ENCODE peak calls at places on chromosomes 12 and 14, in six cellular contexts. One of them, this sample, is unnamed.

GRCh38 chr12:6953417-6954315 is 2.5 kb downstream of the PTPN6 start:
- DNase-seq in H1: no peak
- DNase-seq in mesendoderm: no peak
- DNase-seq in trophoblast cell: no peak
- DNase-seq in IMR-90: no peak
- DNase-seq in neuronal stem cell: no peak
- DNase-seq in this sample: no peak

GRCh38 chr14:22332671-22333407 is 256.2 kb downstream of the DAD1 start:
- DNase-seq in neuronal stem cell: no peak
- DNase-seq in H1: no peak
- DNase-seq in trophoblast cell: no peak
- DNase-seq in mesendoderm: no peak
- DNase-seq in IMR-90: no peak
- DNase-seq in this sample: no peak

GRCh38 chr12:68899251-68899771 is 33.7 kb downstream of the CPM start:
- DNase-seq in neuronal stem cell: no peak
- DNase-seq in mesendoderm: peak; percentile 19
- DNase-seq in IMR-90: peak; percentile 59
- DNase-seq in H1: no peak
- DNase-seq in trophoblast cell: no peak
- DNase-seq in this sample: no peak

GRCh38 chr14:71117839-71118743 is 210.8 kb downstream of the PCNX1 start:
- DNase-seq in trophoblast cell: peak; percentile 62
- DNase-seq in neuronal stem cell: no peak
- DNase-seq in IMR-90: peak; percentile 78
- DNase-seq in H1: no peak
- DNase-seq in mesendoderm: peak; percentile 83
- DNase-seq in this sample: no peak

GRCh38 chr14:50853891-50854290 is 18.0 kb upstream of the ABHD12B start:
- DNase-seq in neuronal stem cell: no peak
- DNase-seq in H1: no peak
- DNase-seq in trophoblast cell: peak; percentile 43
- DNase-seq in IMR-90: no peak
- DNase-seq in mesendoderm: no peak
- DNase-seq in this sample: no peak

GRCh38 chr12:12992418-12993175 is 7.5 kb downstream of the HEBP1 start:
- DNase-seq in IMR-90: peak; percentile 98
- DNase-seq in neuronal stem cell: no peak
- DNase-seq in H1: no peak
- DNase-seq in trophoblast cell: no peak
- DNase-seq in mesendoderm: peak; percentile 51
- DNase-seq in this sample: no peak

GRCh38 chr12:130199536-130200390 is 37.5 kb downstream of the FZD10 start:
- DNase-seq in H1: no peak
- DNase-seq in mesendoderm: no peak
- DNase-seq in trophoblast cell: no peak
- DNase-seq in neuronal stem cell: no peak
- DNase-seq in IMR-90: no peak
- DNase-seq in this sample: no peak

GRCh38 chr12:93244514-93245077 is 133.1 kb upstream of the NUDT4 start:
- DNase-seq in IMR-90: no peak
- DNase-seq in trophoblast cell: no peak
- DNase-seq in neuronal stem cell: no peak
- DNase-seq in mesendoderm: no peak
- DNase-seq in H1: no peak
- DNase-seq in this sample: no peak

GRCh38 chr14:22887260-22887989 is 4.4 kb downstream of the REM2 start:
- DNase-seq in IMR-90: peak; percentile 75
- DNase-seq in neuronal stem cell: peak; percentile 76
- DNase-seq in H1: no peak
- DNase-seq in trophoblast cell: peak; percentile 73
- DNase-seq in mesendoderm: peak; percentile 98
- DNase-seq in this sample: peak; percentile 83

DNA sequence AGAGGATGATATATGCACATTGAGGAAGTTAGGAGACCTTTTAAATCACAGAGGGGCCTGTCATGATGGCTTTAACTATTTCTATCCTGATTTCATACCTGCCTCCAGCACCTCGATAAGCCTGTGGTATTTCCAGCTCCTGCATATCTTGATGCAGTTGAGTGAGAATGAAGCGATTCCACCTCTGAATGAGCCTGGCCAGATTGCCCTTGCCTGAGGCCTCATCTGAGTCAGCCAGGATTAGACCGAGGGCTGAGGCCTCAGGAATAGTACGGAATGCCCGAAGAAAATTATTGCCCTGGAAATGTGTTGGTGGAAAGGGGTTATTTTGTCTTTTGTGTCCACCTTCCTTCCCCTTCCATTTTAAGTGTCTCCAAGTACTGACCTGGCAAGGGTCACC is 8.4 kb upstream of the CNPY2 start:
- DNase-seq in IMR-90: no peak
- DNase-seq in H1: no peak
- DNase-seq in neuronal stem cell: no peak
- DNase-seq in mesendoderm: no peak
- DNase-seq in trophoblast cell: peak; percentile 79
- DNase-seq in this sample: no peak
- H3K79me1 ChIP-seq in IMR-90: no peaks in the 10 kb centered on the region
- H3K79me1 ChIP-seq in H1: no peaks in the 10 kb centered on the region
- H3K79me1 ChIP-seq in neuronal stem cell: no peaks in the 10 kb centered on the region
- H3K79me1 ChIP-seq in mesendoderm: no peaks in the 10 kb centered on the region
- H3K79me1 ChIP-seq in trophoblast cell: no peaks in the 10 kb centered on the region
- H3K79me1 ChIP-seq in this sample: no peaks in the 10 kb centered on the region

GRCh38 chr12:49034287-49034622 is 15.7 kb upstream of the PRKAG1 start:
- DNase-seq in mesendoderm: no peak
- DNase-seq in H1: no peak
- DNase-seq in IMR-90: no peak
- DNase-seq in neuronal stem cell: no peak
- DNase-seq in trophoblast cell: no peak
- DNase-seq in this sample: no peak

GRCh38 chr12:49032679-49033447 is 14.3 kb upstream of the PRKAG1 start:
- DNase-seq in trophoblast cell: no peak
- DNase-seq in IMR-90: no peak
- DNase-seq in mesendoderm: no peak
- DNase-seq in neuronal stem cell: no peak
- DNase-seq in H1: no peak
- DNase-seq in this sample: no peak

GRCh38 chr12:49032276-49032675 is 13.7 kb upstream of the PRKAG1 start:
- DNase-seq in mesendoderm: no peak
- DNase-seq in trophoblast cell: no peak
- DNase-seq in neuronal stem cell: no peak
- DNase-seq in IMR-90: no peak
- DNase-seq in H1: no peak
- DNase-seq in this sample: no peak

GRCh38 chr12:49031573-49032161 is 13.1 kb upstream of the PRKAG1 start:
- DNase-seq in H1: no peak
- DNase-seq in mesendoderm: no peak
- DNase-seq in neuronal stem cell: no peak
- DNase-seq in trophoblast cell: no peak
- DNase-seq in IMR-90: no peak
- DNase-seq in this sample: no peak

GRCh38 chr12:49033611-49034286 is 15.2 kb upstream of the PRKAG1 start:
- DNase-seq in IMR-90: no peak
- DNase-seq in neuronal stem cell: no peak
- DNase-seq in H1: no peak
- DNase-seq in trophoblast cell: no peak
- DNase-seq in mesendoderm: no peak
- DNase-seq in this sample: no peak
- H3K79me1 ChIP-seq in IMR-90: peaks cover 62% of the 10 kb centered on the region
- H3K79me1 ChIP-seq in neuronal stem cell: peaks cover 17% of the 10 kb centered on the region
- H3K79me1 ChIP-seq in H1: no peaks in the 10 kb centered on the region
- H3K79me1 ChIP-seq in trophoblast cell: no peaks in the 10 kb centered on the region
- H3K79me1 ChIP-seq in mesendoderm: peaks cover 2% of the 10 kb centered on the region
- H3K79me1 ChIP-seq in this sample: no peaks in the 10 kb centered on the region

GRCh38 chr14:104778694-104779331 is 16.7 kb downstream of the AKT1 start:
- DNase-seq in trophoblast cell: no peak
- DNase-seq in H1: no peak
- DNase-seq in IMR-90: no peak
- DNase-seq in neuronal stem cell: no peak
- DNase-seq in mesendoderm: peak; percentile 27
- DNase-seq in this sample: no peak
- H3K79me1 ChIP-seq in trophoblast cell: no peaks in the 10 kb centered on the region
- H3K79me1 ChIP-seq in H1: no peaks in the 10 kb centered on the region
- H3K79me1 ChIP-seq in IMR-90: peaks cover 43% of the 10 kb centered on the region
- H3K79me1 ChIP-seq in neuronal stem cell: peaks cover 10% of the 10 kb centered on the region
- H3K79me1 ChIP-seq in mesendoderm: no peaks in the 10 kb centered on the region
- H3K79me1 ChIP-seq in this sample: no peaks in the 10 kb centered on the region

GRCh38 chr12:47790676-47791350 is 17.8 kb downstream of the SLC48A1 start:
- DNase-seq in IMR-90: no peak
- DNase-seq in mesendoderm: no peak
- DNase-seq in neuronal stem cell: no peak
- DNase-seq in trophoblast cell: no peak
- DNase-seq in H1: no peak
- DNase-seq in this sample: no peak
- H3K79me1 ChIP-seq in IMR-90: peaks cover 36% of the 10 kb centered on the region
- H3K79me1 ChIP-seq in mesendoderm: no peaks in the 10 kb centered on the region
- H3K79me1 ChIP-seq in neuronal stem cell: no peaks in the 10 kb centered on the region
- H3K79me1 ChIP-seq in trophoblast cell: no peaks in the 10 kb centered on the region
- H3K79me1 ChIP-seq in H1: peaks cover 2% of the 10 kb centered on the region
- H3K79me1 ChIP-seq in this sample: no peaks in the 10 kb centered on the region

GRCh38 chr12:3148366-3149000 is 71.3 kb downstream of the TSPAN9 start:
- DNase-seq in mesendoderm: no peak
- DNase-seq in trophoblast cell: no peak
- DNase-seq in neuronal stem cell: no peak
- DNase-seq in H1: no peak
- DNase-seq in IMR-90: peak; percentile 25
- DNase-seq in this sample: no peak

GRCh38 chr12:3149505-3150307 is 72.5 kb downstream of the TSPAN9 start:
- DNase-seq in trophoblast cell: no peak
- DNase-seq in IMR-90: no peak
- DNase-seq in neuronal stem cell: no peak
- DNase-seq in mesendoderm: no peak
- DNase-seq in H1: no peak
- DNase-seq in this sample: no peak

GRCh38 chr12:3145036-3145435 is 67.9 kb downstream of the TSPAN9 start:
- DNase-seq in neuronal stem cell: no peak
- DNase-seq in IMR-90: no peak
- DNase-seq in H1: no peak
- DNase-seq in mesendoderm: no peak
- DNase-seq in trophoblast cell: no peak
- DNase-seq in this sample: no peak

GRCh38 chr12:3145546-3146310 is 68.5 kb downstream of the TSPAN9 start:
- DNase-seq in H1: no peak
- DNase-seq in trophoblast cell: no peak
- DNase-seq in mesendoderm: no peak
- DNase-seq in neuronal stem cell: no peak
- DNase-seq in IMR-90: no peak
- DNase-seq in this sample: no peak

DNA sequence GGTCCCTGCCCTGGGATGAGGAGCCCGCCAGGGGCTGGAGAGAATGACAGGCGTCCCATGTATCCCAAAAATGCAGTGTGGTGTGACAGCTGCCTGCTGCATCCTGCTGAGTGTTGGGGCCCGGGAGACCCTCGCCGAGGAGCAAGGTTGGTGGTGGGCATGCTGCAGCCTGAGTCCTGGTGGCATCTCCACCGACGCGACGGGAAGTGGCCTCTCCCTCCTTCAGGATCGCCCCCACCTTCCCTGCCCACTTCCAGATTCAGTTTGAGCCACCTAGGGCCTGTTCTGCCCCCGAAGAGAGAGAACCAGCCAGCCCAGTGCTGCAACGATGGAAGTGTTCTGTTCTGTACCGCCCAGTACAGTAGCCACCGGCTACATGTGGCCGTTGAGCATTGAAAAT is 70.1 kb downstream of the TSPAN9 start:
- DNase-seq in mesendoderm: no peak
- DNase-seq in H1: no peak
- DNase-seq in trophoblast cell: no peak
- DNase-seq in IMR-90: no peak
- DNase-seq in neuronal stem cell: no peak
- DNase-seq in this sample: no peak
- H3K79me1 ChIP-seq in mesendoderm: no peaks in the 10 kb centered on the region
- H3K79me1 ChIP-seq in H1: no peaks in the 10 kb centered on the region
- H3K79me1 ChIP-seq in trophoblast cell: peaks cover 7% of the 10 kb centered on the region
- H3K79me1 ChIP-seq in IMR-90: peaks cover 19% of the 10 kb centered on the region
- H3K79me1 ChIP-seq in neuronal stem cell: peaks cover 2% of the 10 kb centered on the region
- H3K79me1 ChIP-seq in this sample: no peaks in the 10 kb centered on the region

GRCh38 chr14:96066976-96067375 is 27.8 kb downstream of the C14orf132 start:
- DNase-seq in H1: no peak
- DNase-seq in neuronal stem cell: no peak
- DNase-seq in IMR-90: no peak
- DNase-seq in trophoblast cell: no peak
- DNase-seq in mesendoderm: no peak
- DNase-seq in this sample: peak; percentile 22
- H3K79me1 ChIP-seq in H1: peaks cover 9% of the 10 kb centered on the region
- H3K79me1 ChIP-seq in neuronal stem cell: no peaks in the 10 kb centered on the region
- H3K79me1 ChIP-seq in IMR-90: peaks cover 51% of the 10 kb centered on the region
- H3K79me1 ChIP-seq in trophoblast cell: no peaks in the 10 kb centered on the region
- H3K79me1 ChIP-seq in mesendoderm: no peaks in the 10 kb centered on the region
- H3K79me1 ChIP-seq in this sample: no peaks in the 10 kb centered on the region